ENCODE peak calls at places on chromosome 22, in four cellular contexts. Y is adrenal gland, W is fibroblast of the aortic adventitia, L is HFFc6. X is an unnamed sample.

GRCh38 chr22:20026204-20026908 is 5.4 kb downstream of the TANGO2 start:
- DNase-seq in Y (peak), W (no peak), L (no peak), X (no peak)

GRCh38 chr22:32920032-32920628 is 118.6 kb downstream of the TIMP3 start:
- DNase-seq in Y (peak), W (peak), L (no peak), X (no peak)

GRCh38 chr22:40178417-40179409 is 988 bp downstream of the TNRC6B start:
- DNase-seq in Y (peak), W (peak), L (peak), X (no peak)

GRCh38 chr22:45188779-45189178 is 25.1 kb downstream of the NUP50 start:
- DNase-seq in Y (no peak), W (no peak), L (no peak), X (no peak)

GRCh38 chr22:49488943-49489342 is 338.7 kb downstream of the BRD1 start:
- DNase-seq in Y (no peak), W (no peak), L (no peak), X (no peak)

GRCh38 chr22:27984723-27985122 is 65.7 kb upstream of the PITPNB start:
- DNase-seq in Y (no peak), W (no peak), L (no peak), X (no peak)

GRCh38 chr22:19525116-19525660 is 978 bp upstream of the CLDN5 start:
- DNase-seq in Y (peak), W (no peak), L (no peak), X (no peak)

GRCh38 chr22:19608114-19608494 is 83.9 kb upstream of the CLDN5 start:
- DNase-seq in Y (no peak), W (no peak), L (no peak), X (no peak)

GRCh38 chr22:40007826-40008710 is 13.3 kb downstream of the FAM83F start:
- DNase-seq in Y (no peak), W (no peak), L (no peak), X (no peak)

GRCh38 chr22:26174280-26174679 is 5.0 kb downstream of the SEZ6L start:
- DNase-seq in Y (peak), W (no peak), L (peak), X (no peak)

GRCh38 chr22:20203142-20204099 is 52.6 kb upstream of the CCDC188 start:
- DNase-seq in Y (peak), W (peak), L (peak), X (no peak)

GRCh38 chr22:27603823-27604190 is 197.7 kb downstream of the MN1 start:
- DNase-seq in Y (peak), W (no peak), L (no peak), X (peak)

GRCh38 chr22:35589071-35589735 is 27.9 kb downstream of the MB start:
- DNase-seq in Y (peak), W (peak), L (peak), X (no peak)

GRCh38 chr22:32999039-32999861 is 58.9 kb downstream of the SYN3 start:
- DNase-seq in Y (no peak), W (no peak), L (no peak), X (no peak)

GRCh38 chr22:39519681-39520053 is 695 bp upstream of the ATF4 start:
- DNase-seq in Y (peak), W (peak), L (no peak), X (no peak)

GRCh38 chr22:23501708-23502107 is 78.4 kb downstream of the IGLL1 start:
- DNase-seq in Y (no peak), W (no peak), L (no peak), X (no peak)

GRCh38 chr22:50696799-50697561 is 24.4 kb downstream of the SHANK3 start:
- DNase-seq in Y (no peak), W (no peak), L (no peak), X (no peak)

GRCh38 chr22:35488513-35488912 is 52.1 kb upstream of the RASD2 start:
- DNase-seq in Y (no peak), W (no peak), L (no peak), X (no peak)

GRCh38 chr22:50620861-50621490 is 7.0 kb downstream of the ARSA start:
- DNase-seq in Y (no peak), W (no peak), L (no peak), X (no peak)

GRCh38 chr22:19523240-19524169 is 705 bp downstream of the CLDN5 start:
- DNase-seq in Y (no peak), W (peak), L (no peak), X (no peak)

GRCh38 chr22:22184277-22184807 is 60.2 kb upstream of the VPREB1 start:
- DNase-seq in Y (no peak), W (no peak), L (no peak), X (no peak)

GRCh38 chr22:39732625-39733024 is 160.9 kb downstream of the ENTHD1 start:
- DNase-seq in Y (no peak), W (no peak), L (no peak), X (no peak)

GRCh38 chr22:39279170-39279850 is 34.5 kb upstream of the PDGFB start:
- DNase-seq in Y (no peak), W (no peak), L (no peak), X (no peak)

DNA sequence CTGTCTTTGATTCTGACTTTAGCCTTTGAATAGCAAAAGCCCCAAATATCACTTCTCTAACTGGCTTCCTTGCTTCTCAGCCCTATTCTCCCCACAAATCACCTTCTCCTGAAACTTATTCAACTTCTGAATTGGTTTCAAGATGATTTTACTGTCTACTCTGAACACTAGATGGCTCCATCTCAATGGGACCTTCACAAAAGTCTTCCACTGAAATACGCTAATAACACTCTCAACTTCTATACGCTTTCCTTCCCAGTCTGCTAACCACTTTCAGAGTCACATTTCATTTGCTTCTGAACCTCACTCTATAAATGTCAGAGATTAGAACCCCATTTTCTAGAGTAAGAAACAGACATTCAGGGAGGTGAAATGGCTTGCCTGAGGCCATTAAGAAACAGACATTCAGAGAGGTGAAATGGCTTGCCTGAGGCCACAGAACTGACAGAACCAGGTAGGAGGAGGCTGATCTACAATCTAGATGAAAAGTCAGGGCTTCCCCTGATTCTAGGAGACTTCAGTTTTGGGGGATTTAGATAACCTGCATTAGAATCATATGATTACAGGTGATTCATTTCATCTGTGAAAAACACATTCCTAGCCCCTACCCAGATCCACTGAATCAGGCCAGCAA is 20.6 kb downstream of the MORC2 start:
- DNase-seq in Y (no peak), W (peak), L (peak), X (peak)
- TF ChIP-seq CTCF in Y (peak), W (peak), L (peak), X (peak)

GRCh38 chr22:47209547-47210023 is 447.1 kb downstream of the TBC1D22A start:
- DNase-seq in Y (no peak), W (no peak), L (no peak), X (no peak)

GRCh38 chr22:47210112-47210657 is 447.7 kb downstream of the TBC1D22A start:
- DNase-seq in Y (no peak), W (no peak), L (no peak), X (no peak)

GRCh38 chr22:47210686-47211085 is 448.2 kb downstream of the TBC1D22A start:
- DNase-seq in Y (no peak), W (no peak), L (no peak), X (no peak)

GRCh38 chr22:47215851-47216250 is 453.4 kb downstream of the TBC1D22A start:
- DNase-seq in Y (no peak), W (no peak), L (no peak), X (no peak)

DNA sequence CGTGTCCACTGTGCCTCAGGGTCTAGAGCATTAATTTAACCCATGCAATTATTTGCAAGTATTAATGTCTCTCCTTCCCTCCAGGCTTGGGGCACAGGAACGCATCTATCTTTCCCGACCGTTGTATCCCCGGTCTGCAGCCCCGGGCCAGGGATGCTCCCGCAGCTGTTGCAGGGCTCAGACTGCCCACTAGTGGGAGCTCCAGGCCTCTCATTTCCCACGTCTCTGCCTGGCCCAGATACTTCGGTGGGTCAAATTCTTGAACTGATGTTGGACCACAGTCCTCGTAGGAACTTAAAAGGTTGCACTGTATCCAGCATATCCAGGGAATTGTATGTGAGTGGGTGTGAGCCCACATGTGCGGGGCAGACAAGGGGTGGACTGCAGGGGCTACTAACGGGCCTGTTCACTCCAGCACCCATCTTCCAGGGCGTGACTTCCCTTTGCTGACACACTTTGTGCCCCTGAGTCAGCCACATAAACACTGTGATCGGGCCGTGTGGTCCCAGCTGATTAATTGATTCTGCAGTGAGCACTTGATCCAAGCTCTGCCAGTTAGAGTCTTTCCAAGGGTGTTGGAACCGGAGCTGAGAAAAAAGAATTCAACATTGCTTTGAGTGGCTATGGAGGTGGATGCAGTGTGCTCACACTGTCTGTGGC is 451.3 kb downstream of the TBC1D22A start:
- DNase-seq in Y (no peak), W (peak), L (no peak), X (no peak)
- TF ChIP-seq CTCF in Y (peak), W (peak), L (peak), X (peak)

GRCh38 chr22:30212363-30212995 is 34.1 kb downstream of the LIF start:
- DNase-seq in Y (peak), W (peak), L (peak), X (peak)
- TF ChIP-seq CTCF in Y (no peak), W (no peak), L (peak), X (peak)

DNA sequence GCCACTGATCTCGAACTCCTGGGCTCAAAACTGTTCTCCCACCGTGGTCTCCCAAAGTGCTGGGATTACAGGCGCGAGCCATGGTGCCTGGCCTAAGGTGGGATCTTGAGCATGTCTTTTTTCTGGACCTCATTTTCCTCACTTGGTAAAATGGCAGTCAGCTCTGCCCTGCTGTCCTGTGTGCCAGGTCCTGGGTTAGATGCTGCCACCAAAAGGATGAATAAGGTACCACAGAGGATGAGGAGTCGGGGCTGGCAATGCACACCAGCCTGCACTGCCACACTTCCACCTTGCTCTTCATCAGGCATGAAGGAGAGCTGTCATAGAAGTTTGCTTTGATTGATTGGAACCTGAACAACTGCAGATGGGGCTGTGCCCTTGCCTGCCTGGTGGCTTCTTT is 32.3 kb downstream of the ACO2 start:
- DNase-seq in Y (no peak), W (no peak), L (no peak), X (no peak)
- TF ChIP-seq CTCF in Y (no peak), W (peak), L (peak), X (peak)

GRCh38 chr22:42719656-42720262 is 911 bp downstream of the A4GALT start:
- DNase-seq in Y (no peak), W (no peak), L (no peak), X (no peak)

GRCh38 chr22:42720263-42721044 is at the start of gene A4GALT:
- DNase-seq in Y (no peak), W (no peak), L (no peak), X (no peak)

GRCh38 chr22:42717197-42717967 is 3.3 kb downstream of the A4GALT start:
- DNase-seq in Y (no peak), W (peak), L (no peak), X (no peak)

GRCh38 chr22:42721045-42721434 is 370 bp upstream of the A4GALT start:
- DNase-seq in Y (no peak), W (peak), L (no peak), X (no peak)

DNA sequence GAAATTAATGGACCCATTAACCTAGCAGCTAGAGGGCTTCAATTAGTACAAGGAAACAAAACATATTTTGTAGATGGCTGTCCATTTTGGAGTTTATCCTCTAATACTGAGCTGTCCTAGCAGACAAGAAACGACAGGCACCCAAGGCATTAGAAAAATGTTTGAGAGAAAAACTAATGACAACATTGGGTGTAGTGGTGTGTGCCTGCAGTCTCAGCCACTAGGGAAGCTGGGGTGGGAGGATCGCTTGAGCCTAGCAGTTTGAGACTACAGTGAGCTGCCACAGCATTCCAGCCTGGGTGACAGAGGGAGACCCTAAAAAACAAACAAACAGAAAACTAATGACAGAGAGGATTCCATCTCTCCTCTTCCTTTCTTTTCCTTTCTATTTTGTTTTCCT is 1.5 kb downstream of the A4GALT start:
- DNase-seq in Y (no peak), W (peak), L (peak), X (no peak)
- TF ChIP-seq CTCF in Y (no peak), W (peak), L (no peak), X (no peak)